ENCODE peak calls at places on chromosomes 7 and 10, in four cellular contexts. Y is epithelial cell of esophagus, B is B cell, K is Panc1. G is an unnamed sample.

GRCh38 chr7:29146082-29146706 is at the start of gene CPVL:
- DNase-seq in K (no peak), Y (no peak), B (no peak), G (no peak)

GRCh38 chr7:142854505-142855400 is at the start of gene EPHB6:
- DNase-seq in Y (peak), B (peak), K (no peak), G (peak)

GRCh38 chr10:133276435-133277201 is at the start of gene ADAM8:
- DNase-seq in Y (peak), B (peak), K (no peak), G (peak)

GRCh38 chr10:86001521-86001920 is 365.1 kb downstream of the GRID1 start:
- DNase-seq in K (no peak), Y (no peak), B (no peak), G (no peak)

GRCh38 chr10:34063592-34063991 is 729.1 kb upstream of the NRP1 start:
- DNase-seq in Y (no peak), K (no peak), B (no peak), G (no peak)

GRCh38 chr7:150848111-150848510 is 4.2 kb upstream of the AOC1 start:
- DNase-seq in Y (no peak), K (no peak), B (no peak), G (no peak)

GRCh38 chr7:351681-352480 is 61.9 kb downstream of the FOXL3 start:
- DNase-seq in B (no peak), K (no peak), Y (no peak), G (no peak)

GRCh38 chr7:43764039-43764789 is 5.7 kb downstream of the BLVRA start:
- DNase-seq in B (peak), Y (peak), K (no peak), G (peak)

GRCh38 chr7:158431941-158432347 is 155.7 kb downstream of the PTPRN2 start:
- DNase-seq in K (peak), B (no peak), Y (peak), G (no peak)

GRCh38 chr7:104548861-104549260 is 220.5 kb downstream of the LHFPL3 start:
- DNase-seq in B (no peak), Y (no peak), K (no peak), G (no peak)
- TF ChIP-seq CTCF in B (no peak), Y (no peak), K (no peak), G (no peak)

DNA sequence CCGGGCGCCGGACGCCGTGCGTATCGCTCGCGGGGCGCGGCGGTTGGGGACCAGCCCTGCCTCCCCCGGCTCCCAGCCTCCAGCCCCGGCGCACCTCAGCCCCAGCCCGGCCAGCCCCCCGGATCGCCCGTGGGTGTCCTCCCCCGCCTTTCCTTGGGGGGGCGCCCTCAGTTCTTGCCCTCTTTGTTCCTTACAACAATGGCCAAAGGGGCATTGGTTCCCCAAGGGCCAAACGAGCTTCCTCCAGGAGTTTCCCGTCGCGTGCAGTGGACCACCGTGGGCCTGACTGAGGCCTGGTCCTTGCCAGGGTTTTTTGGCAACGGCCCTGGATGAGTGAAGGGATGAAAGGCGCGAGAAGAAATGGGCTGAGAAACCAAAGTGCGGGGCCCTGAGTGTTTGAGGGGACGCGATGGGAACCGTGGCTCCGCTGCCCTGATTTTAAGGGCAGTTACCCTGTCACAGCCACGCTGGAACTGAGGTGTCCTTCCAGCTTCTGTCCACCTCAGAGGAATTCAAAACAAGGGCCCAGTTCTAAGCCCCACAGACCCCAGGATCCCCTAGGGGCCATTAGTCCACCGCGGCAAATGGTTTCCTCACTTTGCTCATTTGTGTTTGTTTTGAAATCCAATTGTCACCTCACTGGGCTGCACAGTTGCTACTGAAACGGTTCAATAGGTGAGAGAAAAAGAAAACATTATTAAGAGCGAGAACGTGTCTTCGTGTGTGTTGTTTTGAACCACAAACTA is 1.4 kb downstream of the MACROH2A2 start:
- DNase-seq in Y (peak), B (no peak), K (no peak), G (no peak)
- TF ChIP-seq CTCF in Y (peak), B (no peak), K (peak), G (no peak)

GRCh38 chr10:129404091-129404490 is 63.0 kb upstream of the MGMT start:
- DNase-seq in B (no peak), K (no peak), Y (no peak), G (no peak)
- TF ChIP-seq CTCF in B (no peak), K (no peak), Y (no peak), G (no peak)

DNA sequence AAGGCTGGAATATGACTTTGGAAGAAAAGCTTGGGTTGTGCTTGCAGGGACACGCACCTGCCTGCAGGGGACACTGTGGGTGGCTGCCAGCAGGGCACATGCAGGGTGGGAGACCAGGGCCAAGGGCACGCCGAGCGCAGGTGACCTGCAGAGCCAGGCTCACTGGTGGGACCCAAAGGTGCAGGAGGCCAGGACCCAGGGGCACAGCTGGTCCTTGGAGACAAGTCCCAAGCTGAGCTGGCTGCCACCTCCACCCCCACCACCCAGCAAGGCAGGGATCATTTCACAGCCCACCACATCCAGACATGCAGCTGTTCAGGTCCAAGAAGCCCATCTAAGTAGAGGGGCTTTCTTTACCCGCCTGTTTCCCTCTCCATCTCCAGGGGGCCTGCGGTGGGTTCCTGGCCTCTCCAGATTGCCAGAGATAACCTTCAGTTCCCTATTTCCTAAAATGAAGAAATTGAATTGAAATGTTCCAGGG is 13.8 kb upstream of the CLIP2 start:
- DNase-seq in K (no peak), Y (no peak), B (no peak), G (no peak)
- TF ChIP-seq CTCF in K (peak), Y (peak), B (peak), G (peak)

GRCh38 chr10:78288716-78289115 is 255.1 kb downstream of the RPS24 start:
- DNase-seq in B (no peak), K (no peak), Y (no peak), G (no peak)
- TF ChIP-seq CTCF in B (no peak), K (no peak), Y (no peak), G (no peak)

GRCh38 chr10:114295393-114295792 is 56.3 kb downstream of the VWA2 start:
- DNase-seq in K (no peak), B (no peak), Y (no peak), G (no peak)
- TF ChIP-seq CTCF in K (no peak), B (no peak), Y (no peak), G (no peak)

GRCh38 chr7:112147752-112148435 is 58.3 kb downstream of the DOCK4 start:
- DNase-seq in K (no peak), B (no peak), Y (no peak), G (no peak)
- TF ChIP-seq CTCF in K (no peak), B (no peak), Y (no peak), G (no peak)

DNA sequence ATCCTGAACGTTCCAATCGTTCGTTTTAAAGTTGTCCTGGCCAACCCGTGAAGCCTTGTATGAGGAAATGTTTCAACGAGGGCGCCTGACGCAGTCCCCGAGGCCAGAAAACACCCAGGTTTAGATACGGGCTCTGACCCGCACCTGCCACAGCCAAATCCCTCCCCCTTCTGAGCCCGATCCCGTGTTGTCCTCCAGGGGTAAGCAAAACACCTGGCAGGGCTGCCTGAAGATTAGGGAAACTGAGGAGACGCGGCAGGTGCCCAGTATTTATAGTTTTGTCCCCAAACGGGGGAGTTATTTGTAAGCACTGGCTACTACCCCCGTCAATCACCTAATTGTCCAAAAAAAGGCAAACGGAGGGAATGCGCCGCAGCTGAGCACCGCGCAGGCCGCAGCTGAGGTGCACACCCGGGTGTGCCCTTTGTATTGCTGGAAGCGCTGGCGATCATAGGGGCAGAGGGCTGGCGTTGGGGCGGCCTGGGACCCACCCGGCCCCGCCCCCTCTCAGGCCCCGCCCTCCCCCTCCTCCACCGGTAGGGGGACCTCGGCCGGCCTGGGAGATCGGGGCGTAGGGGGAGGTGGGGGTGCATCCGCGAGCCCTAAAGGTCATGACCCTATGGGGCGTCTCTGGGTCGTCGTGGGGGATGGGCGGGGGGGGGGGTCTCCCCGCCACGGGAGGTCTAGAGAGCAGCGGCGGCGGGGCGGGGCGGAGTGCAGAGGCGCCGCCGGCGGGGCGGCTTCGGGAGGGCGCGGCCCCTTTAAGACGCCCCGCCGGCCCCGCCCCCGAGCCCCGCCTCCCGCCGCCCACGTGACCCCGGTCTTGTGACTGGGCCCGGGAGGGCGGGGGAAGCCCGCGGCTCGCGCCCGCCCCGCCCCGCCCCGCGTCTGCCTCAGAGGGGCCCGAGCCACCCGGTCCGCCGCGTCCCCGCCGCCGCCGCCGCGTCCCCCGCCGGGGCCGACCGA is at the start of gene BRI3:
- DNase-seq in B (peak), Y (peak), K (no peak), G (peak)
- TF ChIP-seq CTCF in B (no peak), Y (no peak), K (no peak), G (no peak)

G was measured in GM10248.